ENCODE peak calls at places on chromosomes 2 and 18, in ten cellular contexts. G is GM23338, C is B cell, J is fibroblast of mammary gland, K is psoas muscle, O is choroid plexus epithelial cell, Y is transverse colon, F is fibroblast of the aortic adventitia, M is progenitor cell of endocrine pancreas, U is ovary. P is an unnamed sample.

GRCh38 chr18:76231402-76231801 is 263.6 kb downstream of the ZNF516 start:
- DNase-seq in C (no peak), Y (no peak), M (no peak), G (peak), K (no peak), F (no peak), U (no peak), O (no peak), J (no peak), P (no peak)

GRCh38 chr2:27857417-27858172 is 32.6 kb downstream of the RBKS start:
- DNase-seq in O (peak), U (no peak), Y (no peak), K (no peak), J (peak), G (no peak), M (no peak), C (no peak), F (no peak), P (peak)

GRCh38 chr2:119224391-119224972 is 848 bp downstream of the STEAP3 start:
- DNase-seq in G (no peak), M (no peak), J (no peak), C (no peak), F (no peak), U (no peak), K (no peak), O (no peak), Y (peak), P (no peak)

GRCh38 chr2:28447943-28448737 is 47.7 kb upstream of the PLB1 start:
- DNase-seq in G (no peak), O (peak), J (peak), Y (no peak), U (no peak), M (no peak), K (no peak), F (peak), C (no peak), P (peak)

GRCh38 chr2:191170773-191171172 is 20.0 kb upstream of the STAT4 start:
- DNase-seq in J (peak), U (no peak), Y (no peak), K (no peak), G (no peak), M (no peak), O (no peak), C (no peak), F (no peak), P (no peak)

GRCh38 chr2:200786826-200787225 is 24.9 kb upstream of the BZW1 start:
- DNase-seq in G (no peak), M (no peak), U (no peak), C (no peak), F (peak), K (no peak), J (peak), Y (no peak), O (peak), P (peak)

GRCh38 chr18:13241893-13242175 is 23.3 kb downstream of the LDLRAD4 start:
- DNase-seq in M (no peak), Y (no peak), C (no peak), U (no peak), J (no peak), F (no peak), G (no peak), O (no peak), K (no peak), P (no peak)

GRCh38 chr2:222594679-222595078 is 61.2 kb downstream of the FARSB start:
- DNase-seq in U (no peak), Y (peak), O (peak), J (peak), M (no peak), F (peak), G (no peak), C (no peak), K (no peak), P (peak)

GRCh38 chr2:212998629-212999359 is 152.6 kb downstream of the IKZF2 start:
- DNase-seq in U (no peak), J (peak), C (no peak), F (peak), Y (no peak), K (no peak), M (no peak), O (peak), G (no peak), P (peak)

GRCh38 chr18:45702871-45703270 is 21.1 kb upstream of the SLC14A1 start:
- DNase-seq in O (no peak), Y (no peak), G (no peak), U (no peak), C (no peak), J (no peak), F (no peak), M (no peak), K (no peak), P (no peak)

GRCh38 chr2:151264157-151264835 is 2.6 kb upstream of the RBM43 start:
- DNase-seq in K (no peak), Y (no peak), J (no peak), O (no peak), F (no peak), C (no peak), G (peak), U (no peak), M (no peak), P (no peak)

GRCh38 chr2:15201009-15201408 is 360.1 kb downstream of the NBAS start:
- DNase-seq in O (no peak), J (no peak), U (no peak), K (no peak), C (no peak), Y (no peak), G (no peak), M (no peak), F (no peak), P (no peak)

GRCh38 chr2:204115692-204116091 is 179.1 kb downstream of the ICOS start:
- DNase-seq in G (peak), C (no peak), O (no peak), K (no peak), U (no peak), Y (no peak), M (no peak), F (no peak), J (no peak), P (no peak)

DNA sequence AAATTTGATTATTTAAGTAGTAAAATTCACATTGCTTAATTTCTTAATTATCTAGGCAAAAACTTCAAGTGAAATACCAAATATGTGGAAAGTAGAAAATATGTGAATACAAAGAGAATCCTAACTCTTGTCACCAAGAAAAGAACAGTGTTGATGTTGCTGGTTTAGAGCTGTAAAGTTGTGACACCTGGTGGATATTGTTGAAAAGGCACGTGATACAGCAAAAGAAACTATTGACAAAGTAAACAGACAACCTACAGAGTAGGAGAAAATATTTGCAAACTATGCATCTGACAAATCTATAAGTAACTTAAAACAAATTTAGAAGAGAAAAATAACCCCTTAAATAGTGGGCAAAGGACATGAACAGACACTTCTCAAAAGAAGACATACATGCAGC is 25.6 kb upstream of the ZC3H15 start:
- DNase-seq in G (peak), F (peak), J (peak), U (no peak), K (no peak), C (no peak), Y (no peak), O (peak), M (no peak), P (peak)
- TF ChIP-seq CTCF in G (peak), F (peak), J (peak), U (no peak), K (peak), C (no peak), Y (peak), O (peak), M (peak), P (peak)

GRCh38 chr2:128260239-128261138 is 58.2 kb downstream of the HS6ST1 start:
- DNase-seq in G (peak), Y (no peak), O (peak), K (peak), U (no peak), M (peak), F (peak), J (peak), C (no peak), P (peak)
- TF ChIP-seq CTCF in G (no peak), Y (no peak), O (peak), K (no peak), U (no peak), M (no peak), F (peak), J (peak), C (no peak), P (peak)

GRCh38 chr2:199258291-199258690 is 199.4 kb downstream of the SATB2 start:
- DNase-seq in O (no peak), M (no peak), U (no peak), Y (no peak), G (peak), F (no peak), C (no peak), K (no peak), J (peak), P (no peak)

GRCh38 chr2:199259671-199260070 is 198.1 kb downstream of the SATB2 start:
- DNase-seq in M (no peak), U (no peak), J (peak), F (no peak), C (no peak), G (no peak), Y (no peak), K (no peak), O (no peak), P (no peak)

GRCh38 chr2:199261936-199262335 is 195.8 kb downstream of the SATB2 start:
- DNase-seq in J (no peak), Y (no peak), C (no peak), F (no peak), G (no peak), U (no peak), O (no peak), K (no peak), M (no peak), P (no peak)

GRCh38 chr2:199261221-199261620 is 196.5 kb downstream of the SATB2 start:
- DNase-seq in M (no peak), O (peak), K (no peak), U (no peak), G (no peak), J (peak), C (no peak), Y (no peak), F (peak), P (peak)
- TF ChIP-seq CTCF in M (no peak), O (no peak), K (no peak), U (no peak), G (no peak), J (peak), C (no peak), Y (no peak), F (peak), P (peak)

GRCh38 chr2:171598713-171599319 is 76.5 kb downstream of the CYBRD1 start:
- DNase-seq in O (peak), M (peak), G (peak), Y (peak), U (no peak), F (peak), J (peak), K (no peak), C (peak), P (peak)
- TF ChIP-seq CTCF in O (peak), M (peak), G (peak), Y (peak), U (peak), F (peak), J (peak), K (peak), C (peak), P (peak)

GRCh38 chr18:59899298-59900221 is at the start of gene PMAIP1:
- DNase-seq in C (peak), K (peak), Y (peak), J (peak), F (peak), U (peak), O (peak), G (peak), M (peak), P (peak)
- TF ChIP-seq CTCF in C (no peak), K (no peak), Y (no peak), J (no peak), F (no peak), U (no peak), O (no peak), G (no peak), M (no peak), P (no peak)

P was measured in astrocyte of the spinal cord.